ENCODE peak calls at places on chromosomes 3 and 15, in five cellular contexts. E, U, C, A and O are unnamed samples.

GRCh38 chr3:46987485-46988401 is 8.3 kb downstream of the NBEAL2 start:
- DNase-seq in E (no peak), U (no peak), A (peak; percentile 87), C (peak; percentile 79), O (no peak)

GRCh38 chr15:89362203-89363101 is 27.8 kb upstream of the POLG start:
- DNase-seq in A (no peak), E (peak; percentile 32), U (no peak), C (no peak), O (no peak)

GRCh38 chr3:16739416-16740091 is 134.3 kb upstream of the DAZL start:
- DNase-seq in U (no peak), E (no peak), C (no peak), A (no peak), O (no peak)

GRCh38 chr3:37741644-37742043 is 120.0 kb upstream of the CTDSPL start:
- DNase-seq in U (peak; percentile 23), C (no peak), A (peak; percentile 36), E (peak; percentile 23), O (no peak)

GRCh38 chr3:114694251-114694650 is 400.4 kb downstream of the TIGIT start:
- DNase-seq in E (no peak), C (no peak), U (no peak), A (no peak), O (no peak)

GRCh38 chr3:88572450-88572849 is 422.7 kb downstream of the C3orf38 start:
- DNase-seq in C (no peak), A (no peak), E (no peak), U (no peak), O (no peak)

GRCh38 chr3:188635258-188636038 is 481.5 kb downstream of the LPP start:
- DNase-seq in U (no peak), E (no peak), A (no peak), C (no peak), O (no peak)

GRCh38 chr3:104763007-104763406 is 603.7 kb upstream of the ALCAM start:
- DNase-seq in A (no peak), E (no peak), C (no peak), U (no peak), O (no peak)

GRCh38 chr3:58434990-58435389 is 1.4 kb upstream of the PDHB start:
- DNase-seq in E (peak; percentile 85), C (no peak), A (no peak), U (no peak), O (no peak)

GRCh38 chr15:101521084-101521483 is 31.6 kb upstream of the PCSK6 start:
- DNase-seq in A (peak; percentile 35), U (no peak), C (no peak), E (no peak), O (no peak)

GRCh38 chr15:78828930-78829329 is 17.7 kb upstream of the ADAMTS7 start:
- DNase-seq in C (no peak), E (no peak), U (no peak), A (no peak), O (no peak)

GRCh38 chr3:48661501-48662139 is 1.1 kb downstream of the CELSR3 start:
- DNase-seq in U (no peak), A (peak; percentile 59), C (peak; percentile 72), E (peak; percentile 90), O (no peak)

GRCh38 chr3:79263423-79263822 is 504.4 kb downstream of the ROBO1 start:
- DNase-seq in C (no peak), A (no peak), U (no peak), E (no peak), O (no peak)
- H3K27ac ChIP-seq in C (no peak overlapping the region), A (no peak overlapping the region), U (no peak overlapping the region), E (no peak overlapping the region), O (no peak overlapping the region)

GRCh38 chr15:73757571-73757970 is 4.4 kb upstream of the INSYN1 start:
- DNase-seq in U (no peak), A (no peak), E (no peak), C (no peak), O (no peak)
- H3K27ac ChIP-seq in U (no peak overlapping the region), A (no peak overlapping the region), E (no peak overlapping the region), C (no peak overlapping the region), O (no peak overlapping the region)

GRCh38 chr15:37095197-37095992 is 5.0 kb downstream of the MEIS2 start:
- DNase-seq in C (no peak), A (no peak), U (no peak), E (peak; percentile 76), O (no peak)

GRCh38 chr15:37094542-37095196 is 5.7 kb downstream of the MEIS2 start:
- DNase-seq in A (no peak), U (no peak), C (no peak), E (no peak), O (no peak)

GRCh38 chr15:37096878-37097568 is 3.3 kb downstream of the MEIS2 start:
- DNase-seq in U (no peak), A (no peak), E (peak; percentile 74), C (no peak), O (no peak)

GRCh38 chr15:37098468-37099320 is 1.7 kb downstream of the MEIS2 start:
- DNase-seq in U (no peak), A (no peak), E (peak; percentile 77), C (no peak), O (no peak)

GRCh38 chr15:37095993-37096877 is 4.1 kb downstream of the MEIS2 start:
- DNase-seq in U (no peak), E (peak; percentile 47), A (no peak), C (no peak), O (no peak)
- H3K27ac ChIP-seq in U (no peak overlapping the region), E (no peak overlapping the region), A (peak overlapping the region; percentile 55), C (no peak overlapping the region), O (peak overlapping the region; percentile 97)

DNA sequence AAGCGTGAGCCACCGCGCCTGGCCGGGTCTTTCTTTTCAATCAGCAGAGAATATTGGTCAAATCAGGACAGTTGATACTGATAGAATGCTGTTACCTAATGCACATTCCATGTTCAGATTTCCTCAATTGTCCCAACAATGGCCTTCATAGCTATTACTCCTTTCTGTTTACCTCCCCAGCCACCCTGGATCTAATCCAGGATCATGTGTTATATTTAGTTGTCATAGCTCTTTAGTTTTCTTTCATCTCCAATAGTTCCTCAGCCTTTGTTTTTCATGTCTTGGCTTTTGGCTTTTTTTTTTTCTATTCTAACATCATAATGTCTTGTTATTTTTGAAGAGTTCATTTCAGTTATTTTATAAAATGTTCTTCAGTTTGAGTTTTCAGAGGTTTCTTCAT is 14.6 kb downstream of the USP3 start:
- DNase-seq in E (no peak), C (no peak), U (no peak), A (no peak), O (no peak)
- H3K27ac ChIP-seq in E (no peak overlapping the region), C (no peak overlapping the region), U (no peak overlapping the region), A (no peak overlapping the region), O (peak overlapping the region; percentile 88)

GRCh38 chr3:80785475-80785874 is 976.0 kb downstream of the GBE1 start:
- DNase-seq in U (no peak), A (no peak), E (peak; percentile 19), C (no peak), O (no peak)
- H3K27ac ChIP-seq in U (no peak overlapping the region), A (no peak overlapping the region), E (no peak overlapping the region), C (no peak overlapping the region), O (no peak overlapping the region)

GRCh38 chr3:154850921-154851320 is 229.2 kb upstream of the MME start:
- DNase-seq in C (no peak), E (no peak), A (no peak), U (no peak), O (no peak)
- H3K27ac ChIP-seq in C (no peak overlapping the region), E (no peak overlapping the region), A (no peak overlapping the region), U (no peak overlapping the region), O (no peak overlapping the region)

GRCh38 chr3:12946134-12946533 is 104.8 kb upstream of the RPL32 start:
- DNase-seq in C (no peak), E (no peak), A (no peak), U (no peak), O (no peak)
- H3K27ac ChIP-seq in C (no peak overlapping the region), E (no peak overlapping the region), A (no peak overlapping the region), U (no peak overlapping the region), O (no peak overlapping the region)

GRCh38 chr15:41779662-41780157 is 5.4 kb downstream of the MAPKBP1 start:
- DNase-seq in U (no peak), C (no peak), A (no peak), E (no peak), O (no peak)

GRCh38 chr15:41782486-41783271 is 8.4 kb downstream of the MAPKBP1 start:
- DNase-seq in C (no peak), A (no peak), U (no peak), E (peak; percentile 26), O (no peak)

GRCh38 chr15:41780266-41780665 is 6.0 kb downstream of the MAPKBP1 start:
- DNase-seq in U (no peak), C (no peak), E (no peak), A (no peak), O (no peak)

GRCh38 chr15:41778503-41778902 is 4.2 kb downstream of the MAPKBP1 start:
- DNase-seq in U (no peak), A (no peak), E (no peak), C (no peak), O (no peak)

GRCh38 chr15:41780727-41781126 is 6.4 kb downstream of the MAPKBP1 start:
- DNase-seq in A (no peak), U (no peak), C (no peak), E (no peak), O (no peak)
- H3K27ac ChIP-seq in A (no peak overlapping the region), U (no peak overlapping the region), C (no peak overlapping the region), E (no peak overlapping the region), O (peak overlapping the region; percentile 95)

GRCh38 chr15:71337197-71337845 is 222.1 kb downstream of the THSD4 start:
- DNase-seq in U (peak; percentile 28), A (no peak), C (no peak), E (no peak), O (peak; percentile 92)
- H3K27ac ChIP-seq in U (peak overlapping the region; percentile 22), A (no peak overlapping the region), C (no peak overlapping the region), E (no peak overlapping the region), O (peak overlapping the region; percentile 79)